ENCODE peak calls at places on chromosomes 7 and 10, in five cellular contexts. L is HCT116, B is K562, W is HepG2, R is GM12878. I is an unnamed sample.
A peak's percentile ranks its signal among the peaks of the same experiment; 100 is the strongest.

GRCh38 chr10:71697938-71698709 is 21.5 kb downstream of the C10orf105 start:
- DNase-seq in L (no peak), B (peak; percentile 74), W (no peak), R (peak; percentile 38), I (no peak)

GRCh38 chr10:131820626-131821025 is 80.2 kb upstream of the PPP2R2D start:
- DNase-seq in L (no peak), B (no peak), W (no peak), R (no peak), I (no peak)

GRCh38 chr10:126731613-126731995 is 61.1 kb upstream of the C10orf90 start:
- DNase-seq in L (no peak), B (no peak), W (no peak), R (no peak), I (no peak)

GRCh38 chr10:118340486-118340885 is 1.6 kb downstream of the FAM204A start:
- DNase-seq in L (no peak), B (peak; percentile 14), W (no peak), R (no peak), I (no peak)

GRCh38 chr7:2802082-2802481 is 42.0 kb downstream of the GNA12 start:
- DNase-seq in L (no peak), B (no peak), W (no peak), R (no peak), I (no peak)

GRCh38 chr10:76546411-76546810 is 1091.2 kb downstream of the KCNMA1 start:
- DNase-seq in L (no peak), B (no peak), W (no peak), R (no peak), I (no peak)

GRCh38 chr10:1179346-1180070 is 123.3 kb downstream of the WDR37 start:
- DNase-seq in L (no peak), B (no peak), W (no peak), R (no peak), I (no peak)

GRCh38 chr10:133309111-133309719 is 501 bp downstream of the ZNF511 start:
- DNase-seq in L (peak; percentile 69), B (peak; percentile 90), W (peak; percentile 60), R (peak; percentile 39), I (peak; percentile 74)

GRCh38 chr10:28744021-28744420 is 66.7 kb downstream of the BAMBI start:
- DNase-seq in L (no peak), B (no peak), W (no peak), R (no peak), I (no peak)

GRCh38 chr10:53765311-53765710 is 992.7 kb upstream of the MBL2 start:
- DNase-seq in L (no peak), B (no peak), W (no peak), R (no peak), I (no peak)

GRCh38 chr10:129450391-129450790 is 16.6 kb upstream of the MGMT start:
- DNase-seq in L (no peak), B (no peak), W (no peak), R (no peak), I (no peak)

GRCh38 chr10:129459762-129460539 is 7.1 kb upstream of the MGMT start:
- DNase-seq in L (no peak), B (no peak), W (peak; percentile 61), R (no peak), I (no peak)

GRCh38 chr10:129455625-129456024 is 11.4 kb upstream of the MGMT start:
- DNase-seq in L (no peak), B (no peak), W (no peak), R (no peak), I (no peak)
- TF ChIP-seq YY1 in L (no peak), B (no peak), W (no peak), R (no peak), I (no peak)

GRCh38 chr10:12130237-12130872 is 878 bp downstream of the SEC61A2 start:
- DNase-seq in L (peak; percentile 64), B (no peak), W (peak; percentile 71), R (peak; percentile 40), I (peak; percentile 22)
- TF ChIP-seq YY1 in L (no peak), B (no peak), W (no peak), R (peak; percentile 42), I (no peak)

DNA sequence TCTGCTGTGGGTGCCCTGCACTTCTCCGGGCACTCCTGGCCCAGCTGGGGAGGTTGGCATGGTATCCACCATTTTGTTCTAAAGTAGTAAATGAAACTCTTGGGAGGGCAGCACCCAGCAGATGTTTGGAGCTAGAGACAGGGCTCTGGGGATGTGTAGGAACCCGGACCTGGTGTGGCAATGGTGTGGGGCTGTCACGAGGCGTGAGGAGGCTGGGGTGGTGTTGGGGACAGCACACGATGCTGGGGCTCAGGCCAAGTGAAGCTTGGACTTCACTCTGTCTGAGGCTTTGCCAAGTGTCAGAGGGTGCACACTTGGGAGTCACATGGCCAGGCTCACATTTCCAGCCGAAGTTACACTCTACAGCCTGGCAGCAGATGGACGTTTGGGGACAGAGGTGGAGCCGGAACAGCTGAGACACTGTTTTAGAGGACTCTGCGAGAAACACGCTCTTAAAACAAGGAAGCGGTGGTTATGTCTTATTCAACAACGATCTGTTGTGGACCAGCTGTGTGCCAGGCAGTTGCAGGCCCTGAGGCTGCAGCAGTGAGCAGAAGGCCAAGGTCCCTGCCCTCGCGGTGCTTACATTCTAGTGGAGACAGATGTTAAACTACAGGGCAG is 118.2 kb downstream of the CUX1 start:
- DNase-seq in L (no peak), B (no peak), W (no peak), R (no peak), I (no peak)
- TF ChIP-seq YY1 in L (no peak), B (no peak), W (no peak), R (no peak), I (no peak)

DNA sequence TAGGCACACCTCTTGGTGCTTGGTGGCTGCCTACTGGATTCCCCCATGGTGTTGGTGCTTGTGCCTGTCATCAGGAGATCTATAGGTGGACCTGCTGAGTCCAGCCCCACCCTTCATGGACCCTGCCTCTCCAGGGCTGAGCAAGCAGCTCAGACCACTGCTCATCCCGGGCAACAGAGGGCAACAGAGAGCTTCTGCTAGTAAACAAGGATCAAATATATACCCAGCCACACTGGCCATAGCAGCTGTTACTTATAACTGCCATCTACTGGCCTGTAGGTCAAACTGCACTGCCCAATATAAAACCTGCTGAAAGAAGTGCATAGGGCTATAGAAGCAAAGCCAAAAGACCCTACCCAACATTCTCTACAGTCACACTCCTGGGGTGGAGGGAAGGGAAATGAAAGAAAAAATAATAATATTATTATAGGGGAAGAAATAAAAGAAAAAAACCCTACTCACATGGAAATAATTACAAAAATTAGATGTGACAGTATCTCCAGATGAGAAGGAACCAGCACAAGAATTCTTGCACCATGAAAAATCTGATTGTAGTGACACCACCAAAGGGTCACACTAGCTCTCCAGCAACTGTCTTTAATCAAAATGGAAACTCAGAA is 54.9 kb upstream of the ZNF800 start:
- DNase-seq in L (peak; percentile 74), B (peak; percentile 74), W (peak; percentile 64), R (peak; percentile 28), I (peak; percentile 57)
- TF ChIP-seq YY1 in L (no peak), B (no peak), W (no peak), R (peak; percentile 70), I (no peak)